ENCODE peak calls at places on chromosomes 16 and 17, in six cellular contexts. F is activated T-cell treated with anti-CD3 and anti-CD28 coated beads for 48 hours; Z is retinal pigment epithelial cell; K is EL; G is DMS153; H is stimulated activated effector memory CD8-positive, alpha-beta T cell treated with anti-CD3 and anti-CD28 coated beads, Interleukin-12 subunit alpha, Interleukin-12 subunit beta, amount 100 ng/mL, for 72 hours. I is an unnamed sample.

GRCh38 chr17:57858838-57859237 is 9.0 kb upstream of the MRPS23 start:
- DNase-seq in K (no peak), H (no peak), F (no peak), G (no peak), Z (no peak), I (no peak)

GRCh38 chr16:77223184-77223583 is 24.0 kb downstream of the SYCE1L start:
- DNase-seq in F (peak), G (no peak), K (peak), Z (no peak), H (no peak), I (peak)

GRCh38 chr16:7513429-7513828 is 180.8 kb downstream of the RBFOX1 start:
- DNase-seq in Z (no peak), K (no peak), G (no peak), F (no peak), H (no peak), I (peak)

GRCh38 chr16:21685034-21685455 is 21.3 kb downstream of the OTOA start:
- DNase-seq in Z (no peak), G (no peak), F (no peak), H (no peak), K (no peak), I (no peak)

GRCh38 chr17:20952183-20952582 is 90.6 kb downstream of the USP22 start:
- DNase-seq in Z (no peak), F (no peak), H (no peak), K (no peak), G (peak), I (no peak)

GRCh38 chr17:59332890-59333377 is 1.5 kb downstream of the YPEL2 start:
- DNase-seq in G (no peak), Z (no peak), H (no peak), F (no peak), K (peak), I (no peak)

GRCh38 chr17:61211233-61211632 is 188.4 kb upstream of the TBX2 start:
- DNase-seq in G (no peak), H (no peak), F (no peak), Z (no peak), K (no peak), I (no peak)

GRCh38 chr16:11871193-11871592 is 19.9 kb upstream of the RSL1D1 start:
- DNase-seq in H (no peak), F (no peak), G (no peak), K (peak), Z (no peak), I (peak)

GRCh38 chr16:24988593-24989338 is 26.4 kb downstream of the ARHGAP17 start:
- DNase-seq in Z (no peak), F (no peak), H (no peak), G (no peak), K (peak), I (no peak)

GRCh38 chr17:20280832-20281231 is 186.5 kb downstream of the LGALS9B start:
- DNase-seq in F (no peak), K (no peak), H (no peak), Z (no peak), G (no peak), I (no peak)

GRCh38 chr17:21313320-21313719 is 28.8 kb downstream of the MAP2K3 start:
- DNase-seq in K (no peak), F (no peak), Z (no peak), H (no peak), G (no peak), I (no peak)

GRCh38 chr17:29881256-29881655 is 48.8 kb downstream of the SSH2 start:
- DNase-seq in F (no peak), G (no peak), K (no peak), H (no peak), Z (no peak), I (no peak)

GRCh38 chr17:14082848-14083247 is 13.5 kb downstream of the COX10 start:
- DNase-seq in H (no peak), K (no peak), F (no peak), G (no peak), Z (no peak), I (no peak)

GRCh38 chr16:89572478-89573205 is 2.9 kb upstream of the CPNE7 start:
- DNase-seq in Z (no peak), K (no peak), F (no peak), G (no peak), H (no peak), I (no peak)

GRCh38 chr16:1698680-1699079 is 7.3 kb upstream of the MAPK8IP3 start:
- DNase-seq in H (no peak), K (no peak), Z (no peak), F (no peak), G (no peak), I (no peak)

I was measured in ACHN.